ENCODE peak calls at places on chromosomes 12 and 14, in six cellular contexts. U is colonic mucosa, W is A549, P is left ventricle myocardium inferior, D is Peyer's patch, E is right atrium auricular region. Q is an unnamed sample.

GRCh38 chr12:94182971-94183701 is 34.8 kb downstream of the PLXNC1 start:
- DNase-seq in U (no peak), W (peak; percentile 63), P (no peak), D (no peak), E (no peak), Q (no peak)

GRCh38 chr14:76947078-76947837 is 81.2 kb downstream of the IRF2BPL start:
- DNase-seq in U (peak; percentile 92), W (peak; percentile 95), P (peak; percentile 90), D (peak; percentile 82), E (peak; percentile 89), Q (peak; percentile 59)

GRCh38 chr14:103393687-103394626 is 8.7 kb downstream of the MARK3 start:
- DNase-seq in U (no peak), W (peak; percentile 42), P (no peak), D (no peak), E (no peak), Q (no peak)

GRCh38 chr14:100530270-100531072 is 56.7 kb downstream of the BEGAIN start:
- DNase-seq in U (peak; percentile 17), W (no peak), P (peak; percentile 4), D (peak; percentile 29), E (no peak), Q (no peak)

GRCh38 chr12:71938728-71939385 is at the start of gene TPH2:
- DNase-seq in U (peak; percentile 18), W (peak; percentile 61), P (peak; percentile 20), D (no peak), E (no peak), Q (no peak)

GRCh38 chr12:53174881-53175491 is 5.5 kb upstream of the ZNF740 start:
- DNase-seq in U (peak; percentile 32), W (peak; percentile 94), P (no peak), D (no peak), E (no peak), Q (no peak)

GRCh38 chr14:36721877-36722276 is 60.2 kb downstream of the PAX9 start:
- DNase-seq in U (no peak), W (no peak), P (no peak), D (no peak), E (no peak), Q (no peak)

GRCh38 chr12:106645074-106645421 is 62.2 kb downstream of the RFX4 start:
- DNase-seq in U (peak; percentile 78), W (no peak), P (peak; percentile 59), D (no peak), E (peak; percentile 65), Q (no peak)

GRCh38 chr14:38496092-38496491 is 240.2 kb upstream of the CLEC14A start:
- DNase-seq in U (no peak), W (no peak), P (no peak), D (no peak), E (no peak), Q (no peak)

GRCh38 chr12:111359231-111359913 is 9.5 kb downstream of the PHETA1 start:
- DNase-seq in U (no peak), W (no peak), P (no peak), D (no peak), E (no peak), Q (no peak)

GRCh38 chr14:103688906-103689902 is 26.0 kb downstream of the XRCC3 start:
- DNase-seq in U (no peak), W (no peak), P (peak; percentile 67), D (no peak), E (no peak), Q (no peak)

GRCh38 chr14:72682188-72682587 is 211.7 kb downstream of the DPF3 start:
- DNase-seq in U (no peak), W (no peak), P (no peak), D (no peak), E (no peak), Q (no peak)

GRCh38 chr14:92386637-92387036 is 63.7 kb downstream of the SLC24A4 start:
- DNase-seq in U (no peak), W (no peak), P (no peak), D (no peak), E (no peak), Q (no peak)

GRCh38 chr12:51430196-51430895 is 5.7 kb downstream of the SLC4A8 start:
- DNase-seq in U (peak; percentile 26), W (peak; percentile 36), P (no peak), D (no peak), E (no peak), Q (no peak)
- H3K27ac ChIP-seq in U (no peak overlapping the region), W (no peak overlapping the region), P (no peak overlapping the region), D (no peak overlapping the region), E (no peak overlapping the region), Q (no peak overlapping the region)

DNA sequence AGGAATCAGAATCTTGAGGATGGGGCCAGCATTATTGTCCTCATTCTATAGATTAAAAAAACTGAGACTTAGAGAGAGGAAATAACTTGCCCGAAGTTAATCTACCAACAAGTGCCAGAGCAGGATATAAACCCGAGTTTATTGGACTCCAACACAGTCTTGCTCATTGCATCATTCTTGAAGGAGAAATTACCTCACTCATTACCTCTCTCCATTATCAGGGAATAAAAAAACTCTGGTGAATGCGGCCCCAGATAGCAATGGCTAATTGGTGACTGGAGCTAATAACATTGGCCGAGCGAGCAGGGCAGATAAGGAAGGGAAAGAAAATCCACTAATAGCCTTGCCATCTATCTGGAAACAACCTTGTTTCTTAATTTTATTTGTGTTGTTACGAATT is 24.7 kb upstream of the TMED10 start:
- DNase-seq in U (no peak), W (no peak), P (no peak), D (no peak), E (no peak), Q (no peak)
- H3K27ac ChIP-seq in U (peak overlapping the region; percentile 87), W (no peak overlapping the region), P (no peak overlapping the region), D (peak overlapping the region; percentile 92), E (no peak overlapping the region), Q (no peak overlapping the region)

DNA sequence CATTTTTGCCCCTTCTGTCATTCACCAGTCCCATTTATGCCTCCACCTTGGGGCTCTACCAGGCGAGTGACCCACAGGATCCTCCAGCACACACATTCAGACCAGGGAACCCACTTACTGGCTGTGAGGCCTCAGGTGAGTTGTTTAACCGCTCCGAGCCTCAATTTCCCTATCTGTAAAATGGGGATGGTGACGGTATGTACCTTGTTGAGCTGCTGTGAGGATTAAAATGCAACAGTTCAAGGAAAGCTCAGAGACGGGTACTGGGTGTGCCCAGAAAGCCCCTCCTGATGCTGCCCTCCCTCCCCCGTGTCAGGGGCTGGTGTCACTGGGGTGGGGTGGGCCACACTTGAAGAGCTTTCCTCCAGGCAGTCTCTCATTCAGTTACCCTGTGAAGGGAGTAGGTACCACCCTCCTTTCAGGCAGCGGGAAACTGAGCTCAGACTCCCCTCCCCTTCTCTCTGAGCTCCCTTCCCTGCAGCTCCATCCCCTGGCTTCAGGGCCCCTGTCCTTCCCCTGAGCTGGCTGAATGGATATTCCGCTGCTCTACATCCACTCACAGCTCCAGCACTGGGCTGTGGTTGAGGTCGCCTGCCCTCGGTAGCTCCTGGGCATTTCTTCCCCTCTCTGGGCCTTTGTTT is 1.4 kb upstream of the SERPINA1 start:
- DNase-seq in U (no peak), W (no peak), P (no peak), D (no peak), E (no peak), Q (no peak)
- H3K27ac ChIP-seq in U (peak overlapping the region; percentile 62), W (no peak overlapping the region), P (no peak overlapping the region), D (peak overlapping the region; percentile 87), E (no peak overlapping the region), Q (no peak overlapping the region)

GRCh38 chr12:14575585-14575984 is 7.9 kb upstream of the PLBD1 start:
- DNase-seq in U (no peak), W (no peak), P (no peak), D (no peak), E (no peak), Q (no peak)

GRCh38 chr12:14573118-14573517 is 5.4 kb upstream of the PLBD1 start:
- DNase-seq in U (no peak), W (no peak), P (no peak), D (no peak), E (no peak), Q (no peak)

GRCh38 chr12:14576896-14577295 is 9.2 kb upstream of the PLBD1 start:
- DNase-seq in U (no peak), W (no peak), P (no peak), D (no peak), E (no peak), Q (no peak)

GRCh38 chr12:14577344-14577743 is 9.7 kb upstream of the PLBD1 start:
- DNase-seq in U (no peak), W (no peak), P (no peak), D (no peak), E (no peak), Q (no peak)

GRCh38 chr12:14578646-14579045 is 11.0 kb upstream of the PLBD1 start:
- DNase-seq in U (no peak), W (no peak), P (no peak), D (no peak), E (no peak), Q (no peak)
- H3K27ac ChIP-seq in U (no peak overlapping the region), W (no peak overlapping the region), P (no peak overlapping the region), D (no peak overlapping the region), E (no peak overlapping the region), Q (no peak overlapping the region)

GRCh38 chr14:67957925-67958324 is 138.3 kb downstream of the RAD51B start:
- DNase-seq in U (no peak), W (no peak), P (no peak), D (no peak), E (no peak), Q (no peak)
- H3K27ac ChIP-seq in U (no peak overlapping the region), W (no peak overlapping the region), P (no peak overlapping the region), D (no peak overlapping the region), E (no peak overlapping the region), Q (no peak overlapping the region)

Q was measured in thoracic aorta.